ENCODE peak calls at places on chromosome 7, in five cellular contexts. One of them, this sample, is unnamed.

GRCh38 chr7:91940572-91941341 is at the start of gene AKAP9:
- DNase-seq in spleen: peak; percentile 99
- DNase-seq in effector memory CD4-positive, alpha-beta T cell: peak; percentile 79
- DNase-seq in heart right ventricle: peak; percentile 90
- DNase-seq in left ventricle myocardium inferior: peak; percentile 91
- DNase-seq in this sample: no peak

GRCh38 chr7:73831656-73832579 is 1.1 kb downstream of the CLDN4 start:
- DNase-seq in spleen: no peak
- DNase-seq in left ventricle myocardium inferior: no peak
- DNase-seq in effector memory CD4-positive, alpha-beta T cell: no peak
- DNase-seq in heart right ventricle: no peak
- DNase-seq in this sample: no peak

GRCh38 chr7:142898377-142899235 is 13.1 kb upstream of the TRPV6 start:
- DNase-seq in left ventricle myocardium inferior: no peak
- DNase-seq in spleen: no peak
- DNase-seq in effector memory CD4-positive, alpha-beta T cell: no peak
- DNase-seq in heart right ventricle: no peak
- DNase-seq in this sample: no peak

GRCh38 chr7:36526720-36527548 is 137.3 kb downstream of the ANLN start:
- DNase-seq in left ventricle myocardium inferior: no peak
- DNase-seq in spleen: no peak
- DNase-seq in heart right ventricle: no peak
- DNase-seq in effector memory CD4-positive, alpha-beta T cell: no peak
- DNase-seq in this sample: peak; percentile 16

GRCh38 chr7:42274052-42274451 is 37.0 kb upstream of the GLI3 start:
- DNase-seq in left ventricle myocardium inferior: no peak
- DNase-seq in spleen: no peak
- DNase-seq in heart right ventricle: no peak
- DNase-seq in effector memory CD4-positive, alpha-beta T cell: no peak
- DNase-seq in this sample: no peak

GRCh38 chr7:118312051-118312450 is 87.5 kb downstream of the ANKRD7 start:
- DNase-seq in effector memory CD4-positive, alpha-beta T cell: no peak
- DNase-seq in heart right ventricle: no peak
- DNase-seq in spleen: no peak
- DNase-seq in left ventricle myocardium inferior: no peak
- DNase-seq in this sample: no peak

GRCh38 chr7:36278767-36279171 is 110.9 kb upstream of the ANLN start:
- DNase-seq in effector memory CD4-positive, alpha-beta T cell: no peak
- DNase-seq in spleen: no peak
- DNase-seq in left ventricle myocardium inferior: no peak
- DNase-seq in heart right ventricle: no peak
- DNase-seq in this sample: peak; percentile 31

GRCh38 chr7:19060870-19061269 is 56.6 kb downstream of the TWIST1 start:
- DNase-seq in left ventricle myocardium inferior: no peak
- DNase-seq in spleen: no peak
- DNase-seq in effector memory CD4-positive, alpha-beta T cell: no peak
- DNase-seq in heart right ventricle: no peak
- DNase-seq in this sample: no peak

GRCh38 chr7:27860800-27861199 is 120.8 kb downstream of the TAX1BP1 start:
- DNase-seq in heart right ventricle: no peak
- DNase-seq in left ventricle myocardium inferior: no peak
- DNase-seq in spleen: no peak
- DNase-seq in effector memory CD4-positive, alpha-beta T cell: no peak
- DNase-seq in this sample: no peak

GRCh38 chr7:106848851-106849442 is 16.1 kb upstream of the PIK3CG start:
- DNase-seq in heart right ventricle: no peak
- DNase-seq in spleen: no peak
- DNase-seq in left ventricle myocardium inferior: no peak
- DNase-seq in effector memory CD4-positive, alpha-beta T cell: no peak
- DNase-seq in this sample: peak; percentile 53

GRCh38 chr7:51187941-51188340 is 128.7 kb downstream of the COBL start:
- DNase-seq in effector memory CD4-positive, alpha-beta T cell: no peak
- DNase-seq in spleen: peak; percentile 70
- DNase-seq in left ventricle myocardium inferior: peak; percentile 32
- DNase-seq in heart right ventricle: peak; percentile 47
- DNase-seq in this sample: no peak

GRCh38 chr7:131600578-131600977 is 44.1 kb upstream of the PODXL start:
- DNase-seq in effector memory CD4-positive, alpha-beta T cell: no peak
- DNase-seq in left ventricle myocardium inferior: no peak
- DNase-seq in heart right ventricle: no peak
- DNase-seq in spleen: no peak
- DNase-seq in this sample: no peak

GRCh38 chr7:149820622-149821190 is 17.5 kb upstream of the ZNF862 start:
- DNase-seq in heart right ventricle: peak; percentile 8
- DNase-seq in left ventricle myocardium inferior: peak; percentile 9
- DNase-seq in effector memory CD4-positive, alpha-beta T cell: no peak
- DNase-seq in spleen: peak; percentile 72
- DNase-seq in this sample: no peak

GRCh38 chr7:27740449-27741086 is 606 bp downstream of the TAX1BP1 start:
- DNase-seq in left ventricle myocardium inferior: peak; percentile 85
- DNase-seq in heart right ventricle: peak; percentile 83
- DNase-seq in spleen: peak; percentile 97
- DNase-seq in effector memory CD4-positive, alpha-beta T cell: peak; percentile 77
- DNase-seq in this sample: peak; percentile 33

GRCh38 chr7:41886257-41886905 is 183.5 kb upstream of the INHBA start:
- DNase-seq in left ventricle myocardium inferior: peak; percentile 28
- DNase-seq in effector memory CD4-positive, alpha-beta T cell: no peak
- DNase-seq in heart right ventricle: no peak
- DNase-seq in spleen: no peak
- DNase-seq in this sample: peak; percentile 86

GRCh38 chr7:143229054-143229790 is 7.4 kb downstream of the TAS2R40 start:
- DNase-seq in effector memory CD4-positive, alpha-beta T cell: no peak
- DNase-seq in spleen: no peak
- DNase-seq in heart right ventricle: no peak
- DNase-seq in left ventricle myocardium inferior: no peak
- DNase-seq in this sample: no peak

GRCh38 chr7:68504766-68505165 is 1093.5 kb upstream of the AUTS2 start:
- DNase-seq in heart right ventricle: no peak
- DNase-seq in left ventricle myocardium inferior: no peak
- DNase-seq in effector memory CD4-positive, alpha-beta T cell: no peak
- DNase-seq in spleen: no peak
- DNase-seq in this sample: no peak

GRCh38 chr7:129865093-129865931 is 87.4 kb downstream of the UBE2H start:
- DNase-seq in effector memory CD4-positive, alpha-beta T cell: no peak
- DNase-seq in left ventricle myocardium inferior: no peak
- DNase-seq in spleen: no peak
- DNase-seq in heart right ventricle: no peak
- DNase-seq in this sample: no peak

GRCh38 chr7:34123316-34123715 is 218.0 kb downstream of the BMPER start:
- DNase-seq in left ventricle myocardium inferior: no peak
- DNase-seq in heart right ventricle: no peak
- DNase-seq in spleen: no peak
- DNase-seq in effector memory CD4-positive, alpha-beta T cell: no peak
- DNase-seq in this sample: no peak

GRCh38 chr7:151392002-151392401 is 17.8 kb downstream of the WDR86 start:
- DNase-seq in heart right ventricle: no peak
- DNase-seq in effector memory CD4-positive, alpha-beta T cell: no peak
- DNase-seq in left ventricle myocardium inferior: no peak
- DNase-seq in spleen: peak; percentile 64
- DNase-seq in this sample: no peak

GRCh38 chr7:20021834-20022233 is 195.3 kb downstream of the MACC1 start:
- DNase-seq in left ventricle myocardium inferior: no peak
- DNase-seq in heart right ventricle: no peak
- DNase-seq in effector memory CD4-positive, alpha-beta T cell: no peak
- DNase-seq in spleen: no peak
- DNase-seq in this sample: no peak

GRCh38 chr7:147999962-148000361 is 590.6 kb upstream of the C7orf33 start:
- DNase-seq in heart right ventricle: no peak
- DNase-seq in left ventricle myocardium inferior: no peak
- DNase-seq in spleen: no peak
- DNase-seq in effector memory CD4-positive, alpha-beta T cell: no peak
- DNase-seq in this sample: no peak

GRCh38 chr7:113976508-113976907 is 57.7 kb upstream of the PPP1R3A start:
- DNase-seq in effector memory CD4-positive, alpha-beta T cell: no peak
- DNase-seq in heart right ventricle: no peak
- DNase-seq in spleen: no peak
- DNase-seq in left ventricle myocardium inferior: no peak
- DNase-seq in this sample: no peak

GRCh38 chr7:34281260-34281659 is 375.9 kb downstream of the BMPER start:
- DNase-seq in heart right ventricle: no peak
- DNase-seq in effector memory CD4-positive, alpha-beta T cell: no peak
- DNase-seq in left ventricle myocardium inferior: no peak
- DNase-seq in spleen: no peak
- DNase-seq in this sample: no peak

GRCh38 chr7:30921540-30921930 is 9.9 kb downstream of the AQP1 start:
- DNase-seq in left ventricle myocardium inferior: peak; percentile 13
- DNase-seq in spleen: peak; percentile 61
- DNase-seq in effector memory CD4-positive, alpha-beta T cell: no peak
- DNase-seq in heart right ventricle: no peak
- DNase-seq in this sample: no peak

GRCh38 chr7:42574693-42575084 is 337.2 kb downstream of the C7orf25 start:
- DNase-seq in effector memory CD4-positive, alpha-beta T cell: no peak
- DNase-seq in spleen: no peak
- DNase-seq in heart right ventricle: no peak
- DNase-seq in left ventricle myocardium inferior: no peak
- DNase-seq in this sample: no peak

GRCh38 chr7:73521636-73522080 is 435 bp downstream of the BAZ1B start:
- DNase-seq in heart right ventricle: peak; percentile 73
- DNase-seq in effector memory CD4-positive, alpha-beta T cell: no peak
- DNase-seq in left ventricle myocardium inferior: peak; percentile 74
- DNase-seq in spleen: no peak
- DNase-seq in this sample: no peak

GRCh38 chr7:75669579-75669978 is 69.2 kb downstream of the HIP1 start:
- DNase-seq in left ventricle myocardium inferior: no peak
- DNase-seq in effector memory CD4-positive, alpha-beta T cell: no peak
- DNase-seq in spleen: peak; percentile 1
- DNase-seq in heart right ventricle: no peak
- DNase-seq in this sample: no peak

GRCh38 chr7:128236924-128237586 is 4.0 kb upstream of the LEP start:
- DNase-seq in spleen: no peak
- DNase-seq in heart right ventricle: no peak
- DNase-seq in effector memory CD4-positive, alpha-beta T cell: no peak
- DNase-seq in left ventricle myocardium inferior: no peak
- DNase-seq in this sample: peak; percentile 6

GRCh38 chr7:76408121-76408560 is 1.4 kb downstream of the SSC4D start:
- DNase-seq in heart right ventricle: no peak
- DNase-seq in spleen: no peak
- DNase-seq in left ventricle myocardium inferior: no peak
- DNase-seq in effector memory CD4-positive, alpha-beta T cell: no peak
- DNase-seq in this sample: no peak

GRCh38 chr7:84042110-84042539 is 152.5 kb downstream of the SEMA3A start:
- DNase-seq in effector memory CD4-positive, alpha-beta T cell: no peak
- DNase-seq in heart right ventricle: no peak
- DNase-seq in left ventricle myocardium inferior: no peak
- DNase-seq in spleen: no peak
- DNase-seq in this sample: peak; percentile 49

GRCh38 chr7:36100293-36100692 is 52.8 kb upstream of the EEPD1 start:
- DNase-seq in spleen: no peak
- DNase-seq in left ventricle myocardium inferior: no peak
- DNase-seq in heart right ventricle: no peak
- DNase-seq in effector memory CD4-positive, alpha-beta T cell: no peak
- DNase-seq in this sample: peak; percentile 23

GRCh38 chr7:136657332-136657942 is 211.0 kb upstream of the CHRM2 start:
- DNase-seq in left ventricle myocardium inferior: no peak
- DNase-seq in spleen: no peak
- DNase-seq in effector memory CD4-positive, alpha-beta T cell: no peak
- DNase-seq in heart right ventricle: no peak
- DNase-seq in this sample: no peak

DNA sequence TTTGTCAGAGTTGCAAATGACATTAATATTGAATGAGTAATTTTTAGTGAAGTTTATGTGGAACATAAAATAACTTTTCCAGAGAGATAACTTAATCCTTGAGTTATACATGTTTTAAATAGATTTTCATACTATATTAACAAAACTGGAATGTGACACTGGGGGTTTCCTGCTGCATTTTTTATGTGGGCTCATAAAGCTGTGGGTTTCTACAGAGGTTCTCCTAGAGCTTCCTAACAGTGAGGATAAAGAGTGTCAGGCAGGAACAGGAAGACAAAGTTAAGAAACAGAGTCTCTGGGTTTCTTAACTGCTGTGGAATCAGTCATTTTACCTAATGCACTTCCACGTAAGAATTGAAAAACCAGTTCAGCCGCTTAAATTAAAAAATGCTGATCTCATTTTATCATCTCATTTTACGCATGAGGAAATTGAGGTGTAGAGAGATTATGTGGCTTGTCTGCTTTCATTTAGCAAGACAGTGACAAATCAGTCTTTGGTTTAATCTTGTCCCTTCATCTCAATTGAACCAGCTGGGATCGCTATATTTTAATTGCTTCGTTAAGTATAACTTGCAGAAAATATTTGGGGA is 5.0 kb downstream of the CD36 start:
- DNase-seq in effector memory CD4-positive, alpha-beta T cell: no peak
- DNase-seq in left ventricle myocardium inferior: no peak
- DNase-seq in heart right ventricle: no peak
- DNase-seq in spleen: no peak
- DNase-seq in this sample: no peak
- H3K4me3 ChIP-seq in effector memory CD4-positive, alpha-beta T cell: no peak overlapping the region
- H3K4me3 ChIP-seq in left ventricle myocardium inferior: peak overlapping the region; percentile 63
- H3K4me3 ChIP-seq in heart right ventricle: peak overlapping the region; percentile 63
- H3K4me3 ChIP-seq in spleen: peak overlapping the region; percentile 2
- H3K4me3 ChIP-seq in this sample: no peak overlapping the region

GRCh38 chr7:57868771-57869483 is 418.9 kb downstream of the ZNF716 start:
- DNase-seq in heart right ventricle: no peak
- DNase-seq in effector memory CD4-positive, alpha-beta T cell: no peak
- DNase-seq in spleen: no peak
- DNase-seq in left ventricle myocardium inferior: no peak
- DNase-seq in this sample: no peak

GRCh38 chr7:57867884-57868701 is 418.1 kb downstream of the ZNF716 start:
- DNase-seq in heart right ventricle: peak; percentile 13
- DNase-seq in left ventricle myocardium inferior: peak; percentile 14
- DNase-seq in effector memory CD4-positive, alpha-beta T cell: no peak
- DNase-seq in spleen: peak; percentile 62
- DNase-seq in this sample: no peak
- H3K4me3 ChIP-seq in heart right ventricle: peak overlapping the region; percentile 35
- H3K4me3 ChIP-seq in left ventricle myocardium inferior: peak overlapping the region; percentile 64
- H3K4me3 ChIP-seq in effector memory CD4-positive, alpha-beta T cell: no peak overlapping the region
- H3K4me3 ChIP-seq in spleen: peak overlapping the region; percentile 19
- H3K4me3 ChIP-seq in this sample: peak overlapping the region; percentile 26

DNA sequence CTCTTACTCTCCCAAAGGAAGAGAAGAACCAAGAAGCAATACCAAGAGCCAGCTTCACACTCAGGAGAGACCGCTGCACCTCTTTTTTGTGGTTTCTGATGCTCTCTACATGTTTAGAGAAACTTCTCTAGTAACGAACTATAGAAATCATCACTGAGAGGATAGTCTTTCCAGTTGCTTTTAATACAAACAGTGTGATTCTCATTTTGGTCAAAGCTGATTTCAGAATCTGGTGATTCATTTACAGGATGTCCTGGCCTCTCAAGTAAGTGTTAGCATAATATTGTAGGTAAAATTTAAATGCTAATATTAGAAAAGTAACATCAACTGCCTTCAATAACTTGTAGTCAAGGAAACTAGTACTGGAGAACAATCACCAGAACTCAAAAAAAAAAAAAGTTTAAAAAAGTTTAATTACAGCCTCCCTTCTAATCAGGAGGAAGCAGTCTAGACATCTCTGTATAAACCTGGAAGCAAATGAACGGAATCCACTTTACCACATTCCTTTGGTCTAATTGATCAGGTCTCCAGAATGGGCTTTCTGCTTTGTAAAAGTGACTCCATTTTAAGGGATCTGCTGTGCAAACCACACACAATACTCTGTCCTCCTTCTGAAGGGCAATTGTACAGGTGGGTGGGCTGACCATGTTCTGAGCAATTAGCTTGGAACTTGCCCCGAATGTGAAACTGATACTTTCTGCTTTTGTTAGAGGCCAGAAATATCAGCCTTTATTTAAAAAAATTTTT is 3.0 kb downstream of the LAMB1 start:
- DNase-seq in spleen: no peak
- DNase-seq in left ventricle myocardium inferior: no peak
- DNase-seq in effector memory CD4-positive, alpha-beta T cell: no peak
- DNase-seq in heart right ventricle: no peak
- DNase-seq in this sample: no peak
- H3K4me3 ChIP-seq in spleen: peak overlapping the region; percentile 56
- H3K4me3 ChIP-seq in left ventricle myocardium inferior: peak overlapping the region; percentile 81
- H3K4me3 ChIP-seq in effector memory CD4-positive, alpha-beta T cell: no peak overlapping the region
- H3K4me3 ChIP-seq in heart right ventricle: peak overlapping the region; percentile 86
- H3K4me3 ChIP-seq in this sample: peak overlapping the region; percentile 74

GRCh38 chr7:71377062-71377461 is 245.1 kb downstream of the GALNT17 start:
- DNase-seq in effector memory CD4-positive, alpha-beta T cell: no peak
- DNase-seq in heart right ventricle: no peak
- DNase-seq in left ventricle myocardium inferior: no peak
- DNase-seq in spleen: no peak
- DNase-seq in this sample: no peak
- H3K4me3 ChIP-seq in effector memory CD4-positive, alpha-beta T cell: no peak overlapping the region
- H3K4me3 ChIP-seq in heart right ventricle: no peak overlapping the region
- H3K4me3 ChIP-seq in left ventricle myocardium inferior: no peak overlapping the region
- H3K4me3 ChIP-seq in spleen: no peak overlapping the region
- H3K4me3 ChIP-seq in this sample: no peak overlapping the region